ENCODE peak calls at places on chromosome 5, in four cellular contexts. One of them, this sample, is unnamed.
A peak's percentile ranks its signal among the peaks of the same experiment; 100 is the strongest.

GRCh38 chr5:79074641-79075040 is 5.1 kb downstream of the BHMT2 start:
- DNase-seq in body of pancreas: no peak
- DNase-seq in endothelial cell of umbilical vein: no peak
- DNase-seq in transverse colon: no peak
- DNase-seq in this sample: no peak

GRCh38 chr5:139605887-139606286 is 42.3 kb upstream of the CXXC5 start:
- DNase-seq in body of pancreas: no peak
- DNase-seq in transverse colon: no peak
- DNase-seq in endothelial cell of umbilical vein: no peak
- DNase-seq in this sample: no peak

GRCh38 chr5:16726538-16726946 is 109.7 kb upstream of the RETREG1 start:
- DNase-seq in transverse colon: no peak
- DNase-seq in body of pancreas: no peak
- DNase-seq in endothelial cell of umbilical vein: peak; percentile 93
- DNase-seq in this sample: no peak

GRCh38 chr5:27341342-27341741 is 303.0 kb upstream of the CDH9 start:
- DNase-seq in body of pancreas: no peak
- DNase-seq in endothelial cell of umbilical vein: no peak
- DNase-seq in transverse colon: no peak
- DNase-seq in this sample: no peak

GRCh38 chr5:310516-310915 is 11.0 kb upstream of the AHRR start:
- DNase-seq in endothelial cell of umbilical vein: no peak
- DNase-seq in body of pancreas: no peak
- DNase-seq in transverse colon: no peak
- DNase-seq in this sample: no peak

GRCh38 chr5:74798977-74799911 is 32.2 kb downstream of the NSA2 start:
- DNase-seq in body of pancreas: no peak
- DNase-seq in endothelial cell of umbilical vein: no peak
- DNase-seq in transverse colon: no peak
- DNase-seq in this sample: no peak

GRCh38 chr5:134223406-134224251 is 2.2 kb downstream of the PPP2CA start:
- DNase-seq in body of pancreas: no peak
- DNase-seq in transverse colon: no peak
- DNase-seq in endothelial cell of umbilical vein: no peak
- DNase-seq in this sample: no peak

GRCh38 chr5:151906246-151906645 is 18.4 kb downstream of the GLRA1 start:
- DNase-seq in transverse colon: no peak
- DNase-seq in body of pancreas: no peak
- DNase-seq in endothelial cell of umbilical vein: no peak
- DNase-seq in this sample: no peak

GRCh38 chr5:133051547-133052316 is at the start of gene HSPA4:
- DNase-seq in transverse colon: peak; percentile 99
- DNase-seq in body of pancreas: peak; percentile 99
- DNase-seq in endothelial cell of umbilical vein: peak; percentile 99
- DNase-seq in this sample: peak; percentile 99

GRCh38 chr5:133051117-133051546 is 681 bp upstream of the HSPA4 start:
- DNase-seq in body of pancreas: no peak
- DNase-seq in endothelial cell of umbilical vein: no peak
- DNase-seq in transverse colon: no peak
- DNase-seq in this sample: no peak

GRCh38 chr5:133050500-133050899 is 1.3 kb upstream of the HSPA4 start:
- DNase-seq in body of pancreas: no peak
- DNase-seq in transverse colon: no peak
- DNase-seq in endothelial cell of umbilical vein: no peak
- DNase-seq in this sample: no peak

GRCh38 chr5:133048993-133049725 is 2.7 kb upstream of the HSPA4 start:
- DNase-seq in transverse colon: no peak
- DNase-seq in endothelial cell of umbilical vein: peak; percentile 66
- DNase-seq in body of pancreas: no peak
- DNase-seq in this sample: no peak

GRCh38 chr5:133049726-133050048 is 2.1 kb upstream of the HSPA4 start:
- DNase-seq in body of pancreas: no peak
- DNase-seq in endothelial cell of umbilical vein: peak; percentile 53
- DNase-seq in transverse colon: no peak
- DNase-seq in this sample: no peak
- H3K4me1 ChIP-seq in body of pancreas: peaks cover 35% of the 10 kb centered on the region
- H3K4me1 ChIP-seq in endothelial cell of umbilical vein: peaks cover 36% of the 10 kb centered on the region
- H3K4me1 ChIP-seq in transverse colon: peaks cover 48% of the 10 kb centered on the region
- H3K4me1 ChIP-seq in this sample: peaks cover 5% of the 10 kb centered on the region

GRCh38 chr5:172685036-172685435 is 44.0 kb downstream of the NEURL1B start:
- DNase-seq in endothelial cell of umbilical vein: no peak
- DNase-seq in body of pancreas: no peak
- DNase-seq in transverse colon: no peak
- DNase-seq in this sample: no peak

GRCh38 chr5:172681421-172681820 is 40.4 kb downstream of the NEURL1B start:
- DNase-seq in body of pancreas: no peak
- DNase-seq in endothelial cell of umbilical vein: no peak
- DNase-seq in transverse colon: no peak
- DNase-seq in this sample: no peak

GRCh38 chr5:172683264-172683663 is 42.2 kb downstream of the NEURL1B start:
- DNase-seq in endothelial cell of umbilical vein: no peak
- DNase-seq in body of pancreas: no peak
- DNase-seq in transverse colon: no peak
- DNase-seq in this sample: no peak

GRCh38 chr5:172686111-172686510 is 45.0 kb downstream of the NEURL1B start:
- DNase-seq in endothelial cell of umbilical vein: no peak
- DNase-seq in transverse colon: no peak
- DNase-seq in body of pancreas: no peak
- DNase-seq in this sample: no peak

DNA sequence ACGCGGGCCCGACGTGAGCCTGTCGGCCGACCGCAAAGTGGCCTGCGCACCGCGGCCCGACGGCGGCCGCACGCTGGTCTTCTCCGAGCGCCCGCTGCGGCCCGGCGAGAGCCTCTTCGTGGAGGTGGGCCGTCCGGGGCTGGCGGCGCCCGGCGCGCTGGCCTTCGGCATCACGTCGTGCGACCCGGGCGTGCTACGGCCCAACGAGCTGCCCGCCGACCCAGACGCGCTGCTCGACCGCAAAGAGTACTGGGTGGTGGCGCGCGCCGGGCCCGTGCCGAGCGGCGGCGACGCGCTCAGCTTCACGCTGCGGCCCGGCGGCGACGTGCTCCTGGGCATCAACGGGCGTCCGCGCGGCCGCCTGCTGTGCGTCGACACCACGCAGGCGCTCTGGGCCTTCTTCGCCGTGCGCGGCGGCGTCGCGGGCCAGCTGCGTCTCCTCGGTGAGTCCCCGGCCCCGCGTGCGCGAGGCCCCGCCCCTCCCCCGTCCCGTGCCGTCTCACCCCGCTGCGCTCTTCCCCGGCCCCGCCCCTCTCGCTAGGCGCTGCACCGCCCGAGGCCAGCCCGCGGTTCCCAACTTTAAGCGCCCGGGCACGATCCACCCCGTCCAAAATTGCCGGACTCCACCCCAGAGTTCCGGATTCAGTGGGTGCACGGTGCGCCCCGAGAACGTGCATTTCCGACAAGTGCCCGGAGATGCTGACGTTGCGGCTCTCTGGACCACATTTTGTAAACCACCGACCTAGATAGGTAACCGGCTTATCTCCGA is 42.8 kb downstream of the NEURL1B start:
- DNase-seq in transverse colon: no peak
- DNase-seq in endothelial cell of umbilical vein: peak; percentile 15
- DNase-seq in body of pancreas: no peak
- DNase-seq in this sample: no peak
- H3K4me3 ChIP-seq in transverse colon: no peak overlapping the region
- H3K4me3 ChIP-seq in endothelial cell of umbilical vein: no peak overlapping the region
- H3K4me3 ChIP-seq in body of pancreas: no peak overlapping the region
- H3K4me3 ChIP-seq in this sample: no peak overlapping the region

GRCh38 chr5:175521313-175521833 is 43.0 kb downstream of the SFXN1 start:
- DNase-seq in endothelial cell of umbilical vein: no peak
- DNase-seq in transverse colon: no peak
- DNase-seq in body of pancreas: no peak
- DNase-seq in this sample: no peak
- H3K36me3 ChIP-seq in endothelial cell of umbilical vein: peaks cover 22% of the 10 kb centered on the region
- H3K36me3 ChIP-seq in transverse colon: peaks cover 38% of the 10 kb centered on the region
- H3K36me3 ChIP-seq in body of pancreas: peaks cover 7% of the 10 kb centered on the region
- H3K36me3 ChIP-seq in this sample: no peaks in the 10 kb centered on the region

GRCh38 chr5:95718203-95718602 is 12.9 kb upstream of the RHOBTB3 start:
- DNase-seq in endothelial cell of umbilical vein: no peak
- DNase-seq in body of pancreas: no peak
- DNase-seq in transverse colon: no peak
- DNase-seq in this sample: no peak
- H3K4me1 ChIP-seq in endothelial cell of umbilical vein: peaks cover 19% of the 10 kb centered on the region
- H3K4me1 ChIP-seq in body of pancreas: peaks cover 42% of the 10 kb centered on the region
- H3K4me1 ChIP-seq in transverse colon: peaks cover 35% of the 10 kb centered on the region
- H3K4me1 ChIP-seq in this sample: no peaks in the 10 kb centered on the region

GRCh38 chr5:65479527-65479926 is 2.2 kb downstream of the ADAMTS6 start:
- DNase-seq in endothelial cell of umbilical vein: peak; percentile 59
- DNase-seq in body of pancreas: no peak
- DNase-seq in transverse colon: no peak
- DNase-seq in this sample: no peak
- H3K4me3 ChIP-seq in endothelial cell of umbilical vein: peak overlapping the region; percentile 96
- H3K4me3 ChIP-seq in body of pancreas: no peak overlapping the region
- H3K4me3 ChIP-seq in transverse colon: no peak overlapping the region
- H3K4me3 ChIP-seq in this sample: no peak overlapping the region

GRCh38 chr5:178141550-178141949 is 10.7 kb downstream of the RMND5B start:
- DNase-seq in transverse colon: no peak
- DNase-seq in endothelial cell of umbilical vein: no peak
- DNase-seq in body of pancreas: no peak
- DNase-seq in this sample: no peak
- H3K36me3 ChIP-seq in transverse colon: peaks cover 23% of the 10 kb centered on the region
- H3K36me3 ChIP-seq in endothelial cell of umbilical vein: peaks cover 25% of the 10 kb centered on the region
- H3K36me3 ChIP-seq in body of pancreas: peaks cover 19% of the 10 kb centered on the region
- H3K36me3 ChIP-seq in this sample: no peaks in the 10 kb centered on the region

DNA sequence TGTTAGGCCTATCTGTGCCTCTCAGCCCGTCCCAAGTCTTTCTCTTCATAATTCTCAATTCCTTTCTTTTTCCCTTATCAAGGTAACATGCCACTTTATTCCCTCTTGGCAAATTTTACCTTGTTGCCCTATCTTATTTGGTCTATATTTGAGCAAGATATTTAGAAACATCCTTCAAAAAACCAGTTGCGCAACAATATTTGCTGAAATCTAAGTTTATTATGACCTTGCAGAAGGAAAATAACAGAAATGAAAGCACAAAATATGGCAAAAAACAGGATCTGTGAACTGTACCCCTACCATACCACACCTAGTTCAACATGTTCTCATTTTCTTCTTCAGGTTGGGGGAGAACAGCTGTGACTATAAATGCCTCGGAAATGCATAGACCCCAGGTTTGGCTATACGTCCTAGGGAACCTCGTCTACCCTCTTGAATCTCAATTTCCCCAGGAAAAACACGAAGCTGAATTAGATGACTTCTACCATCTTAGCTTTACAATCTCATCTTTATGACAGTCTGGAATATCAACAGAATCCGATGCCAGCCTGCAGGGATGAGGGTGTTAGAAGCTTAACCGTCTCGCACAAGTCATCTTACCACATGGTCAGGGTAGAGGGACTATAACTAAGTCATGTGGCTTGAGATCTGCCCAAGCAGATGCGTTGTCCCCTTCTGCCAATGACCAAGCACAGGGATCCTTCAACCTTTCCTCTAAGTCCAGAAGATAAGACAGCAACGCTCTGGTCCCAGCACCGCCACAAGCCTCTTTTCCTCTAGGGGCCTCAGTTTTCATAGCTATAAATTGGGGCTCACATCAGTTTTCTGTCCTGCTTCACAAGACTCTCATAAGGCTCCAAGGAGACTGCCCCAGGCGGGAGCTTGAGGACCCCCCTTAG is 1.3 kb downstream of the LCP2 start:
- DNase-seq in transverse colon: no peak
- DNase-seq in body of pancreas: no peak
- DNase-seq in endothelial cell of umbilical vein: no peak
- DNase-seq in this sample: no peak
- H3K4me1 ChIP-seq in transverse colon: no peaks in the 10 kb centered on the region
- H3K4me1 ChIP-seq in body of pancreas: no peaks in the 10 kb centered on the region
- H3K4me1 ChIP-seq in endothelial cell of umbilical vein: no peaks in the 10 kb centered on the region
- H3K4me1 ChIP-seq in this sample: no peaks in the 10 kb centered on the region